ENCODE peak calls at places on chromosome 7, in eight cellular contexts. L, V, W, R, T, E, C and J are unnamed samples.

GRCh38 chr7:132783824-132784223 is 207.6 kb upstream of the PLXNA4 start:
- DNase-seq in C (no peak), W (no peak), E (peak; percentile 31), V (no peak), R (no peak), L (peak; percentile 82), T (no peak), J (no peak)

GRCh38 chr7:105014725-105015630 is 973 bp downstream of the KMT2E start:
- DNase-seq in R (peak; percentile 78), E (peak; percentile 55), L (peak; percentile 35), T (peak; percentile 60), V (no peak), C (peak; percentile 62), W (peak; percentile 83), J (peak; percentile 68)

GRCh38 chr7:38728145-38728544 is 97.0 kb upstream of the AMPH start:
- DNase-seq in V (no peak), C (no peak), R (no peak), L (no peak), T (no peak), E (no peak), W (no peak), J (no peak)

GRCh38 chr7:20796565-20796964 is 9.9 kb upstream of the SP8 start:
- DNase-seq in C (no peak), T (no peak), V (no peak), E (no peak), W (no peak), L (no peak), R (no peak), J (no peak)

GRCh38 chr7:83655951-83656556 is 7.1 kb upstream of the SEMA3E start:
- DNase-seq in V (no peak), T (peak; percentile 37), L (peak; percentile 70), E (no peak), R (peak; percentile 16), C (no peak), W (no peak), J (no peak)

GRCh38 chr7:38163671-38164070 is 14.4 kb upstream of the STARD3NL start:
- DNase-seq in L (no peak), R (no peak), C (no peak), T (no peak), W (no peak), E (no peak), V (no peak), J (no peak)

GRCh38 chr7:148699772-148700629 is 1.3 kb downstream of the CUL1 start:
- DNase-seq in T (no peak), R (no peak), V (no peak), E (no peak), C (no peak), W (no peak), L (peak; percentile 9), J (no peak)

GRCh38 chr7:94417921-94418320 is 23.2 kb downstream of the COL1A2 start:
- DNase-seq in L (no peak), T (no peak), W (no peak), R (no peak), C (no peak), V (no peak), E (no peak), J (no peak)

GRCh38 chr7:29265208-29265923 is 70.8 kb downstream of the CHN2 start:
- DNase-seq in E (peak; percentile 40), W (no peak), R (no peak), T (no peak), L (no peak), C (no peak), V (no peak), J (no peak)

GRCh38 chr7:91776166-91776565 is 104.3 kb downstream of the MTERF1 start:
- DNase-seq in T (no peak), E (no peak), C (no peak), L (no peak), R (no peak), W (no peak), V (no peak), J (no peak)

GRCh38 chr7:97117035-97117371 is 495 bp upstream of the SDHAF3 start:
- DNase-seq in E (no peak), T (no peak), W (no peak), L (no peak), R (no peak), V (no peak), C (no peak), J (no peak)

GRCh38 chr7:2622869-2623697 is 8.7 kb upstream of the TTYH3 start:
- DNase-seq in E (no peak), C (no peak), L (no peak), T (no peak), W (no peak), V (no peak), R (peak; percentile 61), J (peak; percentile 76)

GRCh38 chr7:2621948-2622640 is 9.7 kb upstream of the TTYH3 start:
- DNase-seq in C (peak; percentile 60), V (no peak), L (no peak), T (no peak), W (no peak), E (peak; percentile 76), R (no peak), J (no peak)

GRCh38 chr7:2619120-2619519 is 12.7 kb upstream of the TTYH3 start:
- DNase-seq in C (no peak), V (no peak), L (no peak), E (no peak), W (no peak), T (no peak), R (no peak), J (no peak)

GRCh38 chr7:2623698-2624014 is 8.1 kb upstream of the TTYH3 start:
- DNase-seq in W (no peak), V (no peak), L (no peak), E (no peak), T (no peak), C (no peak), R (no peak), J (no peak)

DNA sequence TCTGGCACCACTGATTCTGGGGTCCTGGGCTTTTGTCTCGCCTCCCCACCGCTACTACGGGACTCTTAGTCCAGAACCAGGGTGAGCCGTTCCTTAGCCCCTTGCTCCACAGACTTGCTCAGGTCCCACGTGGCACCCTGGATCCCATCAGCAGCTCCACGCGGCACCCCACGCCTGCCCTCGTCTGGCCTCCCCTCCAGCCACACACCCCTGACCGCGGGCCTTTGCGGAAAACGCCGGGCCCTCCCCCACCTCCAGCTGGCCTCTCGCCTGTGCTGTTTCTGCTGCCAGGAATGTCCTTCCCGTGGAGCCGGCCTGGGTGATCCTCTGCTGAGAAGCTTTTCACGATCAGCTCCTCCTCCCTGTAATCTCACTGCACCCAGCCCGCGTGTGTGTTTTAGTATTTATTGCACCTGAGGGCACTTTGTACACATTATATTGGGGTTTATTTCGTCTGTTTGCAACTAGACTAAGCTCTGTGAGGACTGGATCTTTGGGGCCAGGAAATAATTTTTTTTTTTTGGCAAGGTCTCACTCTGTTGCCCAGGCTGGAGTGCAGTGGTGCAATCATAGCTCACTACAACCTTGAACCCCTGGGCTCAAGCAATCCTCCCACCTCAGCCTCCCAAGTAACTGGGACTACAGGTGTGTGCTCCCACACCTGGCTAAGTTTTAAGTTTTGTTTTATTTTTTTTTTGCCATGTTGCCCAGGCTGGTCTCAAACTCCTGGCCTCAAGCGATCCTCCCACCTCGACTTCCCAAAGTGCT is 10.5 kb upstream of the TTYH3 start:
- DNase-seq in R (peak; percentile 53), V (no peak), W (peak; percentile 85), L (no peak), E (peak; percentile 70), C (peak; percentile 82), T (peak; percentile 64), J (peak; percentile 88)
- TF ChIP-seq EP300 in R (no peak), V (no peak), W (no peak), L (no peak), E (no peak), C (no peak), T (no peak), J (no peak)

GRCh38 chr7:140673063-140673769 is 471 bp downstream of the ADCK2 start:
- DNase-seq in V (no peak), C (peak; percentile 77), E (peak; percentile 82), R (peak; percentile 83), L (peak; percentile 33), W (peak; percentile 70), T (peak; percentile 81), J (peak; percentile 93)
- TF ChIP-seq EP300 in V (no peak), C (no peak), E (no peak), R (no peak), L (no peak), W (no peak), T (no peak), J (no peak)

DNA sequence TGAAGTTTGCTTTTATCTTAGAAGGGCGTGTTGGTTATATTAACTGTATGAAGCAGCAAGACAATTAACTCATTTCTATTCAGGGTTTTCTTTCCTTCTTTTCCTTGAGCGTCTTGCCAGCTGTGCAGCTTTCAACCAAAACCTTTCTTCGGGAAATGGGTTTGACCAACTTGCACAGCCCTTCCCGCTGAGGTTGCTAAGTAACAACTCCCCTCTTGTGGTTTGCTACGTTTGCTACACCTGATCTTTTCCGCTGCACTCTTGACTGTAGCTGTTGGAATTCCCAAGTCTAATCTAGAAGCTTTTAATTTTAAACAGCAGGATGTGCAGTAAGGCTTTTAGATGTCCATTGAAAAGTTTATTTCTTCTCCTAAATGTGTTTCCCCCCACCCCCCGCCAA is 116.9 kb downstream of the CDCA7L start:
- DNase-seq in L (no peak), T (no peak), V (no peak), E (no peak), R (no peak), W (no peak), C (no peak), J (no peak)
- TF ChIP-seq EP300 in L (no peak), T (no peak), V (no peak), E (no peak), R (no peak), W (no peak), C (no peak), J (no peak)

GRCh38 chr7:69699949-69700715 is 101.9 kb downstream of the AUTS2 start:
- DNase-seq in C (no peak), L (no peak), V (no peak), T (no peak), E (no peak), R (no peak), W (no peak), J (no peak)
- TF ChIP-seq EP300 in C (no peak), L (no peak), V (no peak), T (no peak), E (no peak), R (no peak), W (no peak), J (no peak)